ENCODE peak calls at places on chromosomes 12 and 14, in six cellular contexts. X, F, Y, G, A and W are unnamed samples.
A peak's percentile ranks its signal among the peaks of the same experiment; 100 is the strongest.

GRCh38 chr14:106789318-106789717 is 1262.9 kb downstream of the TMEM121 start:
- DNase-seq in Y (no peak), G (no peak), A (no peak), F (no peak), X (no peak), W (no peak)

GRCh38 chr14:61564623-61565091 is 130.7 kb upstream of the HIF1A start:
- DNase-seq in Y (no peak), A (no peak), F (no peak), X (no peak), G (no peak), W (no peak)

GRCh38 chr12:124698211-124698997 is 131.0 kb upstream of the NCOR2 start:
- DNase-seq in A (no peak), Y (no peak), X (no peak), F (no peak), G (no peak), W (no peak)

GRCh38 chr12:55068416-55069010 is 48.7 kb downstream of the NEUROD4 start:
- DNase-seq in F (no peak), X (no peak), A (peak; percentile 27), G (no peak), Y (no peak), W (no peak)

GRCh38 chr12:130879781-130880389 is 8.0 kb downstream of the RAN start:
- DNase-seq in A (no peak), G (no peak), F (no peak), X (no peak), Y (no peak), W (no peak)

GRCh38 chr14:101504096-101504948 is 57.0 kb upstream of the DIO3 start:
- DNase-seq in X (no peak), F (peak; percentile 11), A (no peak), Y (no peak), G (peak; percentile 42), W (peak; percentile 47)

GRCh38 chr12:28097221-28097620 is 93.0 kb upstream of the CCDC91 start:
- DNase-seq in G (no peak), A (no peak), X (no peak), F (no peak), Y (no peak), W (no peak)

GRCh38 chr12:103882861-103883596 is 42.0 kb upstream of the NT5DC3 start:
- DNase-seq in A (no peak), X (no peak), Y (no peak), F (no peak), G (no peak), W (no peak)

GRCh38 chr12:3568695-3569094 is 77.7 kb downstream of the PRMT8 start:
- DNase-seq in G (no peak), F (no peak), X (no peak), Y (no peak), A (no peak), W (no peak)

GRCh38 chr14:103104654-103105511 is 10.4 kb downstream of the EXOC3L4 start:
- DNase-seq in X (peak; percentile 49), Y (peak; percentile 54), A (peak; percentile 76), F (no peak), G (peak; percentile 88), W (no peak)

GRCh38 chr14:22837750-22838538 is 1.6 kb downstream of the MMP14 start:
- DNase-seq in F (peak; percentile 86), G (peak; percentile 69), A (peak; percentile 53), X (peak; percentile 77), Y (peak; percentile 68), W (no peak)

GRCh38 chr12:58393152-58393551 is 451.8 kb downstream of the ATP23 start:
- DNase-seq in Y (no peak), A (no peak), G (no peak), X (no peak), F (no peak), W (no peak)

GRCh38 chr12:130764475-130765185 is 48.5 kb upstream of the RIMBP2 start:
- DNase-seq in G (no peak), Y (no peak), A (no peak), F (no peak), X (no peak), W (no peak)

GRCh38 chr14:61585598-61586538 is 109.4 kb upstream of the HIF1A start:
- DNase-seq in G (peak; percentile 84), X (no peak), Y (no peak), F (peak; percentile 77), A (peak; percentile 83), W (peak; percentile 61)

GRCh38 chr14:85308531-85309300 is 221.2 kb upstream of the FLRT2 start:
- DNase-seq in Y (no peak), G (no peak), X (no peak), F (no peak), A (no peak), W (no peak)

GRCh38 chr12:75744607-75745256 is 233.3 kb upstream of the KRR1 start:
- DNase-seq in X (no peak), Y (no peak), F (no peak), G (no peak), A (no peak), W (no peak)

GRCh38 chr12:2804390-2805145 is 7.9 kb upstream of the ITFG2 start:
- DNase-seq in X (peak; percentile 32), A (peak; percentile 46), F (peak; percentile 59), Y (no peak), G (peak; percentile 80), W (no peak)

GRCh38 chr14:64768401-64769095 is 64.3 kb downstream of the PLEKHG3 start:
- DNase-seq in G (no peak), X (no peak), A (no peak), F (no peak), Y (no peak), W (no peak)

GRCh38 chr14:68709007-68709406 is 83.9 kb downstream of the ZFP36L1 start:
- DNase-seq in Y (no peak), F (no peak), A (peak; percentile 33), X (no peak), G (no peak), W (no peak)

GRCh38 chr14:96206461-96206860 is 1.8 kb downstream of the BDKRB2 start:
- DNase-seq in F (no peak), Y (peak; percentile 16), X (no peak), A (peak; percentile 75), G (no peak), W (no peak)

DNA sequence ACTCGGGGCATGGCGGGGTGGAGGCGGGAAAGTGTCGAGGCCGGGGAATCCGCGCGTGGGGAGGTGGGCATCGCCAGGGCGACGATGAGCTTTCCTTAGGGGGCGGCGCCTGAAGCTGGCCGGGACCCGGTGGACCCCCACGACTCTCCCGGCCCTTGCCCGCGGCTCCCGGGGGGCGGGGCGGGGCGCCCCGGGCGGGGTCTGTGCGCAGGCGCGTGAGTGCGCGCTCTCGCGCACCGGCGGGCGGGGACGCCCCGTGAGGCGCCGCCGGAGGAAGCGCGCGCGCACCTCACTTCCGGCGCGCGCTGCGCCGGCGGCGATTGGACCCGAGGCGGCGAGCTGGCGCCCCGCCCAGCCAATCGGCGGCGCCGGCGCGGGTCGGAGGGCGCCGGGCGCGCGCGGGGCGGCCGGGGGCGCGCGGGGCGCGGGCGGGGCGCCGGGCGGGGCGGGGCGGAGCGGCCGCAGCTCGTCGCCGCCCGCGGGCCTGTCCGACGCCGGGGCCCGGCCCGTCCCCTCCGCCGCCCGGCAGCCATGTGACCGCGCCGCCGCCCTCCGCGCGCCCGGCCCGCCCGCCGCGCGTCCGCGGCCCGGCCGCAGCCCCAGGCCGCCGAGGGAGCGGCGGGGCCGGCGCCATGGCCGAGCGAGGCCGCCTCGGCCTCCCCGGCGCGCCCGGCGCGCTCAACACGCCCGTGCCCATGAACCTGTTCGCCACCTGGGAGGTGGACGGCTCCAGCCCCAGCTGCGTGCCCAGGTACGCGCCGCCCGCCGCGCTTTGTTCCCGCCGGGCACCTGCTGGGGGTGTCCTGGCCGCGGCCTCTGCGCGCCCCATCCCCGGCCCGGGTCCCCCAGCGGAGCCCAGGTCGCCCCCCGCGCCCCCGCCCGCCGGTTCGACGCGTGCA is at the start of gene PACS2:
- DNase-seq in X (peak; percentile 65), G (peak; percentile 89), F (peak; percentile 58), Y (peak; percentile 60), A (peak; percentile 84), W (peak; percentile 30)
- TF ChIP-seq POLR2A in X (peak; percentile 57), G (peak; percentile 33), F (peak; percentile 55), Y (no peak), A (no peak), W (no peak)

GRCh38 chr12:47797432-47797831 is 22.3 kb downstream of the HDAC7 start:
- DNase-seq in F (no peak), G (no peak), A (no peak), X (no peak), Y (no peak), W (no peak)
- TF ChIP-seq CTCF in F (peak; percentile 28), G (peak; percentile 51), A (no peak), X (peak; percentile 70), Y (no peak), W (peak; percentile 25)

GRCh38 chr12:88245905-88246304 is 103.8 kb downstream of the TMTC3 start:
- DNase-seq in Y (no peak), A (no peak), X (no peak), G (no peak), F (no peak), W (no peak)
- H3K4me1 ChIP-seq in Y (no peaks in the 10 kb centered on the region), A (no peaks in the 10 kb centered on the region), X (no peaks in the 10 kb centered on the region), G (no peaks in the 10 kb centered on the region), F (no peaks in the 10 kb centered on the region), W (no peaks in the 10 kb centered on the region)

GRCh38 chr12:123270380-123271181 is 1.1 kb downstream of the CDK2AP1 start:
- DNase-seq in G (peak; percentile 72), Y (no peak), A (no peak), X (no peak), F (no peak), W (no peak)

GRCh38 chr12:123269980-123270379 is 1.7 kb downstream of the CDK2AP1 start:
- DNase-seq in G (no peak), F (no peak), A (no peak), Y (no peak), X (no peak), W (no peak)

GRCh38 chr12:123267991-123268843 is 3.4 kb downstream of the CDK2AP1 start:
- DNase-seq in F (no peak), X (peak; percentile 45), G (peak; percentile 74), Y (no peak), A (peak; percentile 42), W (no peak)

GRCh38 chr12:123268850-123269249 is 2.8 kb downstream of the CDK2AP1 start:
- DNase-seq in F (no peak), X (no peak), A (no peak), G (no peak), Y (no peak), W (no peak)

DNA sequence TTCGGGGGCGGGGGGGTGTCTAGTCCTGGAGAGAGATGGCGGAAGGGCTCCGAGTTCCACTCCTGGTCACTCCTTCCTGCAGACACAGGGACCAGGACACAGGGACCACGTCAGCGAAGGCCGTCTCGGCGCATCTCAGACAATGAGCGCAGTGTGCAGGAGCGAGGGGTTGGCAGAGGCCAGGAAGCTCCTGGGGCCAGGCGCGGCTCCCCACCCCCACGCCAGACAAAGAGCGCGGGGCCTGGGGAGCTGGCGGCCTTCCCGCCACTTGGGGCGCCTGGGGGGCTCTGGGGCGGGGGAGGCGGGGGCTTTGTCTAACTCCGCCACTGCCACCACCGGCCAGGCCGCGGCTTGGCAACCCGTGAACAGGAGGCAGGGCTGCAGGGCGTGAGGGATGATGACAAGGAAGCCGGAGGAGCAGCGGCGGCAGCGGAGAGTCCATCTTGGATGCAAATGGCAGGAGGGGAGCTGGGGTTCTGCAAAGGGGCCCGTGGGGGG is 2.2 kb downstream of the CDK2AP1 start:
- DNase-seq in Y (peak; percentile 62), A (peak; percentile 71), X (peak; percentile 33), G (peak; percentile 82), F (peak; percentile 66), W (peak; percentile 71)
- TF ChIP-seq POLR2A in Y (no peak), A (no peak), X (no peak), G (no peak), F (no peak), W (no peak)